ENCODE peak calls at places on chromosome 15, in seven cellular contexts. D is caudate nucleus; G is tibial artery; Q is pancreas; I is substantia nigra; W is effector memory CD4-positive, alpha-beta T cell; M is right lobe of liver. J is an unnamed sample.

GRCh38 chr15:94098877-94099606 is 132.3 kb upstream of the MCTP2 start:
- DNase-seq in I (no peak), M (no peak), G (no peak), Q (no peak), W (no peak), D (no peak), J (no peak)

GRCh38 chr15:51917493-51917892 is 54.1 kb downstream of the LEO1 start:
- DNase-seq in W (no peak), D (no peak), G (no peak), I (no peak), Q (no peak), M (no peak), J (peak)

GRCh38 chr15:43872416-43873020 is 45.7 kb downstream of the WDR76 start:
- DNase-seq in W (peak), I (peak), Q (no peak), G (no peak), M (no peak), D (peak), J (no peak)

GRCh38 chr15:98734472-98735284 is 86.3 kb downstream of the IGF1R start:
- DNase-seq in M (no peak), W (no peak), I (no peak), G (no peak), Q (no peak), D (no peak), J (no peak)

GRCh38 chr15:41780266-41780665 is 6.0 kb downstream of the MAPKBP1 start:
- DNase-seq in W (no peak), G (no peak), I (no peak), Q (no peak), M (no peak), D (no peak), J (no peak)

GRCh38 chr15:88989578-88989977 is 76.4 kb upstream of the MFGE8 start:
- DNase-seq in W (no peak), M (no peak), D (no peak), Q (no peak), G (no peak), I (no peak), J (no peak)

GRCh38 chr15:28098766-28099554 is at the start of gene OCA2:
- DNase-seq in D (no peak), M (no peak), Q (peak), W (peak), G (peak), I (no peak), J (peak)

GRCh38 chr15:82802497-82802896 is 3.4 kb downstream of the FSD2 start:
- DNase-seq in Q (no peak), I (no peak), D (no peak), G (no peak), M (no peak), W (no peak), J (no peak)

GRCh38 chr15:39156166-39156565 is 424.7 kb upstream of the THBS1 start:
- DNase-seq in I (no peak), W (no peak), D (no peak), M (no peak), G (no peak), Q (no peak), J (no peak)

GRCh38 chr15:85124173-85124572 is 142.5 kb downstream of the PDE8A start:
- DNase-seq in G (no peak), D (no peak), Q (no peak), M (no peak), W (no peak), I (no peak), J (no peak)

GRCh38 chr15:95737051-95737450 is 593.4 kb upstream of the NR2F2 start:
- DNase-seq in I (no peak), G (no peak), Q (no peak), W (no peak), D (no peak), M (no peak), J (no peak)

GRCh38 chr15:100206643-100207042 is 135.1 kb downstream of the ADAMTS17 start:
- DNase-seq in M (no peak), D (no peak), I (no peak), W (no peak), Q (peak), G (peak), J (no peak)

GRCh38 chr15:44726568-44727461 is 9.5 kb upstream of the TRIM69 start:
- DNase-seq in D (no peak), I (no peak), Q (no peak), W (peak), G (no peak), M (no peak), J (no peak)

GRCh38 chr15:92053727-92054316 is 200.3 kb downstream of the SLCO3A1 start:
- DNase-seq in D (no peak), M (no peak), W (no peak), Q (no peak), I (no peak), G (no peak), J (no peak)

GRCh38 chr15:28118083-28118482 is 19.0 kb upstream of the OCA2 start:
- DNase-seq in Q (no peak), G (no peak), M (no peak), W (no peak), D (no peak), I (no peak), J (no peak)

GRCh38 chr15:34085746-34086145 is 15.9 kb downstream of the EMC7 start:
- DNase-seq in W (no peak), D (no peak), I (no peak), Q (no peak), M (no peak), G (no peak), J (no peak)

GRCh38 chr15:57994468-57995154 is 70.9 kb downstream of the ALDH1A2 start:
- DNase-seq in I (no peak), W (no peak), D (no peak), M (no peak), G (no peak), Q (no peak), J (no peak)

GRCh38 chr15:38707802-38708671 is 143.4 kb upstream of the RASGRP1 start:
- DNase-seq in G (no peak), W (no peak), M (no peak), D (peak), I (no peak), Q (no peak), J (no peak)

GRCh38 chr15:75887178-75887577 is 16.5 kb upstream of the FBXO22 start:
- DNase-seq in W (no peak), D (no peak), M (no peak), I (no peak), G (no peak), Q (no peak), J (no peak)

DNA sequence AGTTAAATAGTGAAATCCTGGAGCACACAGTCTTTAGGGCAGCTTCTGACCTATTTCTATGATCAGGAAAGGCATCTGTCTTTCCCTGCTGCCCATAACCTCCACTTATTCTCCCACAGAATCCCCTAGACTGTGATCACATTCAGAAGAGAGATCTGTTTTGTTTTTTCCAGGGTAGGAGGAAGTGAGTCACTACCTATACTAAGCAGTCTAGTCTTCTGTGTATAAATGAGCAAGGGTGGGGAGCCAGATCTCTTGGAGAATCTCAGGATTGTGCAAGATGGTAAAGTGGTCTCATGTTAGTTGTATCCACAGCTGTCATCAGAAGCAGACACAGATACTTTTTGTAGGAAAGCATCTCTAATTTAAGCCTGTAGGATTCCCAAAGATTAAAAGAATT is 11.8 kb upstream of the FBXO22 start:
- DNase-seq in I (no peak), G (no peak), Q (no peak), W (no peak), M (no peak), D (no peak), J (no peak)
- H3K27ac ChIP-seq in I (no peak), G (peak), Q (no peak), W (no peak), M (no peak), D (no peak), J (no peak)

GRCh38 chr15:40418126-40418525 is 12.5 kb downstream of the IVD start:
- DNase-seq in Q (no peak), G (no peak), I (no peak), M (no peak), W (no peak), D (no peak), J (no peak)
- H3K27ac ChIP-seq in Q (no peak), G (no peak), I (no peak), M (no peak), W (no peak), D (no peak), J (no peak)

GRCh38 chr15:70016511-70016994 is 81.2 kb downstream of the TLE3 start:
- DNase-seq in G (no peak), Q (peak), D (no peak), W (no peak), M (no peak), I (no peak), J (peak)

GRCh38 chr15:70020229-70020628 is 77.5 kb downstream of the TLE3 start:
- DNase-seq in M (no peak), D (no peak), Q (no peak), I (no peak), G (no peak), W (no peak), J (no peak)

GRCh38 chr15:70017025-70017424 is 80.7 kb downstream of the TLE3 start:
- DNase-seq in D (no peak), G (peak), W (no peak), I (no peak), Q (peak), M (no peak), J (no peak)

GRCh38 chr15:70017796-70018195 is 79.9 kb downstream of the TLE3 start:
- DNase-seq in I (no peak), W (no peak), D (no peak), G (peak), Q (no peak), M (no peak), J (no peak)

DNA sequence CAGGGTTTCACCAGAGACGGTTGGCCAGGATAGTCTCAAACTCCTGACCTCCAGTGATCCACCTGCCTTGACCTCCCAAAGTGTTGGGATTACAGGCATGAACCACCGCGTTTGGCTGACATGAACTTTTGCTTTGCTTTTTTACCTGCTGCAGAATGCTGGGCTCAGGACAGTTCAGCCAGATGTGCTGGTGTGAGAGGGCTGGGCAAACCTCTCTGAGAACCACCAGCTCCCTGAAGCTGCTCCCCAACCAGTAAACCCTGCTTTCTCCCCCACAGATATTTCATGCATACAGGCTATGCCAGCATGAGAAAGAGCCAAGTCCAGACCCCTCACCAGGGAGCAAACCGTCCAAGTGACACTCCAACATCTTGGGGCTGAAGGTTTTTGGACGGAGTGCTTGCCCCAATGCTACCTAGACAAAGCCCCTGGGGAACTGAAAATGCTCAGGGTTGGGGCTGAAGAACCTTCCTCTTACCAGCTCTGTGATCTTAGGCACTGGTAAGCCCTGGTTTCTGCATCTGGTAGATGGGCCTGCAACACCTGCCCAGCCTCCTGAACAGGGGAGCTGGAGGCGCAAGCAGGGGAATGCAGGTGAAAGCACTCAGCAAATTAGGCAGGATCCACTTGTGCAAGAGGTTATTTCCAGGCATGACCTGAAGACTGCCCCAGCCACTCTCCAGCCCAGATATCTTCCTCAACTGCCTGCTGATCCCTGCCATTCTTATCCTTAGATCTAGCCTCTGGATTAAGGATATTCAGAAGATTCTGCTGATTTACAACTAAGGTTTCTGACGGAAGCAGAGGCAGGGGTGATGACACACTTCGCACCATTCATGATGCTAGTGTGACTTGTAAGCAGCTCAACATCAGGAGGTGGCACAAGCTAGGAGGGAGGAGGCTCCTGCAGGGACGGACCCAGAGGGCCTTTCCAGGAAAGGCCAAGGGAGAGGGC is 78.8 kb downstream of the TLE3 start:
- DNase-seq in W (no peak), G (peak), Q (peak), D (no peak), M (no peak), I (no peak), J (no peak)
- H3K27ac ChIP-seq in W (no peak), G (no peak), Q (no peak), D (no peak), M (no peak), I (no peak), J (no peak)

DNA sequence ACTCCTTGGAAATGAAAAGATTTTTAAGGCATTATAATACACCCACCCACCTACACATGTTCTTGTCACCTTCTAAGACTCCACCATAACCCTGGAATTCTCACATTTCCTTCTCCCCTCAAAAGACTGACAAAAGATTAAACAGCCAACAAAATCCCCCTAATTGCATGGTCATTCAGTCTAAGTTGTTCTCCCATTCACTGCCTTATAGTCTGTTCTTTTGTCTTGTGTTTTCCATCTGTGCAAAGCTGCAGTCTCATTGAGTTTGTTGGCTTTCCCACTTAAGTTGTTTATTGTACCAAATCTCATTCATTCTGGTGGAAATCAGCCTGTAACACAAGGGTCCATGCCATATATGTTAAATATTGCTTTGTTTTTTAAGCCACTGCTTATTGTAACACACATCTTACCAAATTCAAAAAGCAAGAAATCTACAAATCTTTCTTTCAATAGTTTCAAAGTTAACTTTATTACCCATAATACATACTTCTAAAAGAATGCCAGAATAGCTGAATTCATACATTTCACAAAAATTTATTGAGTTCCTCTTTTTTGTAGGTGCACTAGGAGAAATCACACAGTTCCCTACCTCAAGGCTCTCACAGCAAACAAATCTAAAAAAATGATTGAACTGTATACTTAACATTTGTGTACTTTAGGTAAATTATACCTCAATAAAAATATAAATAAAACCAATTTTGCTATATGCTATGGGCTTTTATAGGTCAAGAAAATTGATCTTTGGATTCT is 2.4 kb upstream of the RCN2 start:
- DNase-seq in M (no peak), I (no peak), G (no peak), W (no peak), D (no peak), Q (no peak), J (no peak)
- H3K27ac ChIP-seq in M (no peak), I (no peak), G (no peak), W (no peak), D (peak), Q (no peak), J (no peak)

GRCh38 chr15:67114846-67115521 is 49.6 kb downstream of the SMAD3 start:
- DNase-seq in M (no peak), I (no peak), G (peak), D (no peak), Q (no peak), W (no peak), J (no peak)
- H3K27ac ChIP-seq in M (no peak), I (no peak), G (no peak), D (no peak), Q (no peak), W (peak), J (peak)

GRCh38 chr15:63126726-63127125 is 5.1 kb downstream of the LACTB start:
- DNase-seq in M (no peak), D (no peak), W (no peak), G (no peak), I (no peak), Q (no peak), J (no peak)
- H3K27ac ChIP-seq in M (no peak), D (no peak), W (no peak), G (no peak), I (no peak), Q (no peak), J (no peak)

GRCh38 chr15:90650117-90650955 is 66.8 kb upstream of the BLM start:
- DNase-seq in M (no peak), D (no peak), G (peak), Q (no peak), W (no peak), I (no peak), J (no peak)
- H3K27ac ChIP-seq in M (no peak), D (no peak), G (no peak), Q (no peak), W (no peak), I (no peak), J (peak)

GRCh38 chr15:70112018-70112395 is 14.3 kb upstream of the TLE3 start:
- DNase-seq in I (no peak), W (no peak), G (no peak), Q (no peak), M (no peak), D (no peak), J (no peak)
- H3K27ac ChIP-seq in I (peak), W (no peak), G (no peak), Q (peak), M (peak), D (peak), J (peak)

J was measured in lower lobe of right lung.